ENCODE peak calls at places on chromosomes 2 and 18, in eight cellular contexts. One of them, this sample, is unnamed.

GRCh38 chr2:215904101-215904500 is 109.2 kb downstream of the MREG start:
- DNase-seq in GM23248: peak
- DNase-seq in neural crest cell: no peak
- DNase-seq in NCI-H1930: no peak
- DNase-seq in stromal cell of bone marrow: peak
- DNase-seq in iPS DF 19.7: no peak
- DNase-seq in ELF-1: no peak
- DNase-seq in posterior cingulate gyrus: no peak
- DNase-seq in this sample: no peak

GRCh38 chr18:46333371-46334199 is 229.4 kb downstream of the HAUS1 start:
- DNase-seq in GM23248: peak
- DNase-seq in neural crest cell: peak
- DNase-seq in NCI-H1930: peak
- DNase-seq in stromal cell of bone marrow: no peak
- DNase-seq in iPS DF 19.7: no peak
- DNase-seq in ELF-1: peak
- DNase-seq in posterior cingulate gyrus: peak
- DNase-seq in this sample: peak

GRCh38 chr2:156345582-156345981 is 13.1 kb upstream of the NR4A2 start:
- DNase-seq in GM23248: no peak
- DNase-seq in neural crest cell: no peak
- DNase-seq in NCI-H1930: no peak
- DNase-seq in stromal cell of bone marrow: no peak
- DNase-seq in iPS DF 19.7: no peak
- DNase-seq in ELF-1: no peak
- DNase-seq in posterior cingulate gyrus: no peak
- DNase-seq in this sample: no peak

GRCh38 chr2:85766214-85766613 is 12.4 kb downstream of the ATOH8 start:
- DNase-seq in GM23248: no peak
- DNase-seq in neural crest cell: no peak
- DNase-seq in NCI-H1930: no peak
- DNase-seq in stromal cell of bone marrow: no peak
- DNase-seq in iPS DF 19.7: no peak
- DNase-seq in ELF-1: no peak
- DNase-seq in posterior cingulate gyrus: no peak
- DNase-seq in this sample: no peak

GRCh38 chr2:165572155-165572554 is 102.7 kb downstream of the CSRNP3 start:
- DNase-seq in GM23248: no peak
- DNase-seq in neural crest cell: peak
- DNase-seq in NCI-H1930: no peak
- DNase-seq in stromal cell of bone marrow: no peak
- DNase-seq in iPS DF 19.7: no peak
- DNase-seq in ELF-1: peak
- DNase-seq in posterior cingulate gyrus: peak
- DNase-seq in this sample: no peak

GRCh38 chr2:127051116-127051779 is 55.7 kb downstream of the BIN1 start:
- DNase-seq in GM23248: no peak
- DNase-seq in neural crest cell: no peak
- DNase-seq in NCI-H1930: no peak
- DNase-seq in stromal cell of bone marrow: no peak
- DNase-seq in iPS DF 19.7: no peak
- DNase-seq in ELF-1: no peak
- DNase-seq in posterior cingulate gyrus: peak
- DNase-seq in this sample: no peak

GRCh38 chr2:42249887-42250286 is 80.7 kb downstream of the EML4 start:
- DNase-seq in GM23248: no peak
- DNase-seq in neural crest cell: no peak
- DNase-seq in NCI-H1930: no peak
- DNase-seq in stromal cell of bone marrow: no peak
- DNase-seq in iPS DF 19.7: no peak
- DNase-seq in ELF-1: no peak
- DNase-seq in posterior cingulate gyrus: no peak
- DNase-seq in this sample: no peak

GRCh38 chr2:239644016-239644415 is 243.2 kb upstream of the HDAC4 start:
- DNase-seq in GM23248: peak
- DNase-seq in neural crest cell: no peak
- DNase-seq in NCI-H1930: no peak
- DNase-seq in stromal cell of bone marrow: no peak
- DNase-seq in iPS DF 19.7: no peak
- DNase-seq in ELF-1: no peak
- DNase-seq in posterior cingulate gyrus: no peak
- DNase-seq in this sample: no peak

GRCh38 chr2:160963957-160964356 is 196.3 kb upstream of the TANK start:
- DNase-seq in GM23248: peak
- DNase-seq in neural crest cell: no peak
- DNase-seq in NCI-H1930: no peak
- DNase-seq in stromal cell of bone marrow: no peak
- DNase-seq in iPS DF 19.7: no peak
- DNase-seq in ELF-1: no peak
- DNase-seq in posterior cingulate gyrus: no peak
- DNase-seq in this sample: no peak

This sample was measured in activated naive CD4-positive, alpha-beta T cell treated with Interleukin-2 at 50 U/mL for 16 hours.